ENCODE peak calls at places on chromosomes 13 and 19, in five cellular contexts. R is fibroblast of lung, Q is adrenal gland, I is brain microvascular endothelial cell, F is astrocyte of the spinal cord. C is an unnamed sample.

GRCh38 chr13:55948175-55948574 is 1192.5 kb upstream of the PRR20A start:
- DNase-seq in R (no peak), Q (no peak), I (no peak), F (no peak), C (no peak)

GRCh38 chr13:32676242-32676641 is 90.0 kb downstream of the PDS5B start:
- DNase-seq in R (peak; percentile 60), Q (no peak), I (peak; percentile 42), F (peak; percentile 10), C (no peak)

GRCh38 chr19:32397736-32398135 is 7.8 kb upstream of the DPY19L3 start:
- DNase-seq in R (peak; percentile 79), Q (no peak), I (peak; percentile 75), F (peak; percentile 70), C (no peak)

GRCh38 chr13:112712451-112712881 is 22.6 kb downstream of the ATP11A start:
- DNase-seq in R (no peak), Q (no peak), I (no peak), F (no peak), C (no peak)

GRCh38 chr19:12721656-12722565 is 1.8 kb downstream of the TNPO2 start:
- DNase-seq in R (peak; percentile 85), Q (peak; percentile 68), I (peak; percentile 41), F (peak; percentile 78), C (peak; percentile 45)

GRCh38 chr13:35598790-35599369 is 122.4 kb upstream of the MAB21L1 start:
- DNase-seq in R (peak; percentile 13), Q (no peak), I (no peak), F (no peak), C (no peak)

GRCh38 chr19:3554254-3555083 is 2.9 kb downstream of the MFSD12 start:
- DNase-seq in R (no peak), Q (no peak), I (no peak), F (no peak), C (no peak)

GRCh38 chr13:77429320-77430142 is 102.6 kb upstream of the MYCBP2 start:
- DNase-seq in R (peak; percentile 78), Q (no peak), I (peak; percentile 28), F (peak; percentile 68), C (no peak)

GRCh38 chr19:17089238-17089637 is 13.7 kb downstream of the MYO9B start:
- DNase-seq in R (peak; percentile 84), Q (no peak), I (peak; percentile 55), F (peak; percentile 77), C (no peak)

GRCh38 chr13:50724438-50724837 is 119.1 kb downstream of the DLEU7 start:
- DNase-seq in R (no peak), Q (no peak), I (no peak), F (no peak), C (no peak)

GRCh38 chr13:50677687-50678463 is 165.6 kb downstream of the DLEU7 start:
- DNase-seq in R (peak; percentile 72), Q (no peak), I (peak; percentile 19), F (no peak), C (no peak)

GRCh38 chr13:74026753-74027152 is 107.5 kb downstream of the KLF12 start:
- DNase-seq in R (peak; percentile 57), Q (no peak), I (peak; percentile 41), F (peak; percentile 60), C (no peak)

GRCh38 chr13:85693889-85694511 is 105.2 kb downstream of the SLITRK6 start:
- DNase-seq in R (peak; percentile 18), Q (no peak), I (peak; percentile 35), F (no peak), C (no peak)

GRCh38 chr13:31485651-31486051 is 253.7 kb upstream of the RXFP2 start:
- DNase-seq in R (peak; percentile 13), Q (no peak), I (peak; percentile 65), F (no peak), C (no peak)

GRCh38 chr19:39768334-39768733 is 10.3 kb upstream of the LEUTX start:
- DNase-seq in R (no peak), Q (no peak), I (no peak), F (no peak), C (no peak)

GRCh38 chr19:39768811-39769210 is 9.8 kb upstream of the LEUTX start:
- DNase-seq in R (no peak), Q (no peak), I (no peak), F (no peak), C (no peak)

GRCh38 chr19:39759457-39760184 is 19.0 kb upstream of the LEUTX start:
- DNase-seq in R (no peak), Q (no peak), I (no peak), F (no peak), C (no peak)

DNA sequence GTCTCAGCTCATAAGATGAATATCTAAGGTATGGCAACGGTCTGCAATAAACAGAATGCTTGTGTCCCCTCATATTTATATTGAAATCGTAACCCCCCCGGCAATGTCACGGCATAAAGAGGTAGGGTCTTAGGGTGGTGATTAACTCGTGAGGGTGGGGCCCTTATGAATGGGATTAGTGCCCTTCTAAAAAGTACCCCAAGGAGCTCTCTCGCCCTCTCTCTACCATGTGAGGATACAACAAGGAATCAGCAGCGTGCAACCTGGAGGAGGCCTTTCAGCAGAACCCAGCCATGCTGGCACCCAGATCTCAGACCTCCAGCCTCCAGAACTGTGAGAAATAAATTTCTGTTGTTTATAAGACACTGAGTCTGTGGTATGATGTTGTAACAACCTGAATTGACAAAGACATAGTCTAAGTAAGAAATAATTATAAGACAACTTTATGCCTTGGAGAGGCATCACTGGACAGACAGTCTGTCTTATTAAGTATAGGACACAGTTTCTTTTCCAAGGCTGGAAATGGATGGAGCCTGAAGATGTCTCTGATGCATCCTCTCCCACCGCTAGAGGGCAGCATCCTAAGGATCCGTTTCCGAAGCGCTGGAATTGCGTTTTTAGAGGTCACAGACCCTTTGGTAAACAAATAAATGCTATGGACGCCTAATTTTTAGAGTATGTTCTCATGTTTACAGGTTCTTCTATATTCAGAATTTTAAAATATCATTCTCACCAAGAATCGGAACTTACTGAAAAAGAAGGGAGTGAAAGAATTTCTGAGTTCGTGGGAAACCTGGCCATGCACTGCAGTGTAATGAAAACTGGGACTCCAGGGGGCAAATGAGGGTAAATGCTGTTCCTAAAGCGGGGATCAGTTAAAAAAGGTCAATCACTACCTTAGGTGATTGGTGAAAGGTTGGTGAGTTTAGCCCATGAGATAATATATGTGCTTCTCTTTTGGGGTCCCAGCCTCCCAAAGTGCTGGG is 13.3 kb upstream of the LEUTX start:
- DNase-seq in R (peak; percentile 20), Q (peak; percentile 31), I (peak; percentile 27), F (peak; percentile 29), C (peak; percentile 3)
- TF ChIP-seq CTCF in R (peak; percentile 92), Q (peak; percentile 28), I (peak; percentile 87), F (peak; percentile 87), C (peak; percentile 88)

DNA sequence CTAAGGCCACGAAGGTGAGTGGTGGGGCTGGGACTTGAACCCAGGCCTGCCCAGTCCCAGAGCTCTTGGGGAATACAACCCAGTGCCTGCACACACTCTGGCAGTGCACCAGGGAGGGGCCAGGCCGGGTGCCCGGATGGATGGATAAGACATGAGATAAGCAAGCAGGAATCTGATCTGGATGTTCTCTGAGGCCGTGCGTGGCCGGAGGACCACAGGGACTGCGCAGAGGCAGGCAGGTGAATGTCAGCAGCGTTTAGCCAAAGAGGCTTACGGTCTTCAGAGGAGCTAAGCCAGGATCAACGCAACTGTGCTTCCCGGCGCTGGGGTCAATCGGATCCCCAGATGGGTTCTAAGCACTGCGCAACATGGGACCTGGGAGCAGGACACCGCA is 1.5 kb downstream of the ZNF787 start:
- DNase-seq in R (peak; percentile 42), Q (peak; percentile 70), I (peak; percentile 70), F (no peak), C (no peak)
- H3K4me3 ChIP-seq in R (peak overlapping the region; percentile 75), Q (peak overlapping the region; percentile 94), I (peak overlapping the region; percentile 77), F (peak overlapping the region; percentile 64), C (peak overlapping the region; percentile 70)

DNA sequence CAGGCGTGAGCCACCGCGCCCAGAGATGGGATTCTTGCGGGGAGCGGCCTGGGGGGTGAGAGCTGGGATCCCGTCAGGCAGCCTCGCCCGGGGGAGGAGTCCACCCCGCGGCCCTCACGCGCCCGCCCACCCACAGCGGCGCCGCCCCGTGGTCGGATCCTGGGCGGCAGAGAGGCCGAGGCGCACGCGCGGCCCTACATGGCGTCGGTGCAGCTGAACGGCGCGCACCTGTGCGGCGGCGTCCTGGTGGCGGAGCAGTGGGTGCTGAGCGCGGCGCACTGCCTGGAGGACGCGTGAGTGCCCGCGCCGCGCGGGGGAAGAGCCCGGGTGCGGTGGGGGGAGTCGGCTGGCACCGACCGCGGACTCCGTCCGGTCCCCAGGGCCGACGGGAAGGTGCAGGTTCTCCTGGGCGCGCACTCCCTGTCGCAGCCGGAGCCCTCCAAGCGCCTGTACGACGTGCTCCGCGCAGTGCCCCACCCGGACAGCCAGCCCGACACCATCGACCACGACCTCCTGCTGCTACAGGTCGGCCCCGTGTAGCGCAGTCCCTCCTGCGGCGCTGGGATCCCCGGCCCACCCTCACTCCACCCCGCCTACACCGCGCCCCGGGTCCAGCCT is 1.1 kb downstream of the CFD start:
- DNase-seq in R (peak; percentile 47), Q (no peak), I (no peak), F (peak; percentile 37), C (no peak)
- TF ChIP-seq CTCF in R (no peak), Q (no peak), I (no peak), F (peak; percentile 19), C (no peak)

DNA sequence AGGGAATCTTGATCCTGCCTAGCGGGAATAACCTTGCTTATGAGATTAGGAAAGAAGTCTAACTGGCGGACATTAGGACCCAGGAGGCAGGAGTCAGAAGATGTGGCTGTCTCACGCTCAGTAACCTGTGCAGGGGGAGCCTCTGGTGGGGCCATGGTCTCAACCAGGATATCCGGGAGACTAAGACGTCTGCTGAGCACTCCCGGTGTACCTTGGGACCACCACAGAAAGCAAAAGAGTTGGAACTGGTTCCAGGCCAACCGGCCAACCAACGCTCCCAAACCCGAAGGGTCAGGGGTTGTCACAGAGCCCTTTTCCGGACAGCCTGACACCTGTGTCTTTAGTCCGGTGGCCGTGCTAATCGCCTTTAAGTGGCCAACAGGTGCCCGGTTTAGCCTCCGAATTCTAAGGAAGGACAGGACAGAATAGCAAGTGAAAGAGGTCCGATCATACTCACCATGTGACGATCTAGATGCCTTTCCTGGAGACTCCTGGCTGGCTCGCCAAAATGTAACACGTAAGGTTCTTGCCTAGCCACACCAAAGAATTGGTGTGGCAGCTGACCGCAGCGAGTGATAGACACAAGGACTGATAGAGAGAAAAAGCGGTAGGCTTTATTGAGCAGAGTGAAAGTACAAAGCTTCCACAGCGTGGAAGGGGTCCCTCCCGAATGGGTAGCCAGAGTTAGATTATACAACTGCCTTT is 103.9 kb upstream of the DIAPH3 start:
- DNase-seq in R (peak; percentile 14), Q (no peak), I (no peak), F (no peak), C (no peak)
- H3K4me3 ChIP-seq in R (no peak overlapping the region), Q (peak overlapping the region; percentile 48), I (peak overlapping the region; percentile 54), F (peak overlapping the region; percentile 49), C (peak overlapping the region; percentile 60)

DNA sequence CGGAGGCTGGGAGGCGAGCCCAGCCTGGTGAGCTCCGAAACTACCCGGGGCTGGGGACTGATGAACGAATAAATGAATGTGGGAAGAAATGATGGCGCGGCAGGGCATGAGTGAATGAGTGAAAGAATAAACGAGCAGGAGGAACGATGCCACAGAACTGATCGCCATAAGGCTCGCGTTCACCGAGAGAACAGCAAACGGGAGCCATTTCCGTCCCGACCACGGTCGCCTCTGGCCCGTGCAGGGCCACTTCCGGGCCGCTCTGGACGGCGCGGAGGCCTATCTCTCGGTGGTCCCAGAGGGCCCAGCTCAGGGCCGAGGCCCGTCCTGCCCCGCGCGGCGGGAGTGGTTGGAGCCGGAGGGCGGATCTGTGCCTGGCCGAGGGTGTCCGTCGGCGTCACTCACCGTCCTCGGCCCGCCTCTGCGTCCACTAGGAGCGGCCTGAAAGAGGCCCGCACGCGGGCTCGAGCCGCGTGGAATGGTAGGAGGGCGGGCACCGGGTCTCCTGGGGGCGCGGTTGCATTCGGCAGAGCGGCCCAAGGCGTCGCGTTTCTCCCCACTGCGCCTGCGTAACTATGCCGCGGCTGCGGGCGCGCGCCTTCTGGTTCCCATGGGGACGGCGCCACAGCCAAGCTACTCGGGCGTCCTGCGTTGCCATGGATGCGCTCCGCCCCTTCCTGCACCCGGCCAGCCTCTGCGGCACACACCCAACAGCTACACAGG is at the start of gene ZNF497:
- DNase-seq in R (peak; percentile 94), Q (peak; percentile 96), I (peak; percentile 93), F (peak; percentile 97), C (peak; percentile 71)
- TF ChIP-seq CTCF in R (no peak), Q (no peak), I (no peak), F (no peak), C (no peak)

C was measured in retinal pigment epithelial cell.